ENCODE peak calls at places on chromosome 17, in five cellular contexts. N is heart left ventricle, D is tibial nerve, K is ovary, F is body of pancreas. M is an unnamed sample.

GRCh38 chr17:77772461-77772897 is 186.0 kb upstream of the TNRC6C start:
- DNase-seq in N (peak), D (peak), K (no peak), F (peak), M (peak)

GRCh38 chr17:5033352-5034015 is 1.7 kb downstream of the SLC52A1 start:
- DNase-seq in N (no peak), D (no peak), K (no peak), F (no peak), M (no peak)

GRCh38 chr17:73335591-73336503 is 24.0 kb upstream of the CDC42EP4 start:
- DNase-seq in N (no peak), D (no peak), K (peak), F (no peak), M (no peak)

GRCh38 chr17:40341808-40342574 is 22.5 kb downstream of the GJD3 start:
- DNase-seq in N (peak), D (peak), K (peak), F (peak), M (peak)

GRCh38 chr17:5027921-5028320 is 7.3 kb downstream of the SLC52A1 start:
- DNase-seq in N (no peak), D (no peak), K (no peak), F (no peak), M (no peak)

GRCh38 chr17:43816336-43817320 is 16.3 kb downstream of the MPP3 start:
- DNase-seq in N (no peak), D (no peak), K (no peak), F (no peak), M (no peak)

GRCh38 chr17:8073627-8074485 is 13.7 kb downstream of the ALOX12B start:
- DNase-seq in N (peak), D (no peak), K (peak), F (peak), M (peak)

GRCh38 chr17:6551909-6552768 is 4.2 kb downstream of the PITPNM3 start:
- DNase-seq in N (no peak), D (no peak), K (peak), F (peak), M (no peak)

GRCh38 chr17:80053102-80053501 is 16.7 kb downstream of the CCDC40 start:
- DNase-seq in N (no peak), D (no peak), K (no peak), F (no peak), M (no peak)

GRCh38 chr17:45184144-45184543 is 22.5 kb downstream of the HEXIM2 start:
- DNase-seq in N (no peak), D (no peak), K (no peak), F (no peak), M (no peak)

GRCh38 chr17:37725021-37725585 is 19.8 kb downstream of the HNF1B start:
- DNase-seq in N (no peak), D (no peak), K (no peak), F (no peak), M (no peak)

GRCh38 chr17:72393553-72393952 is 272.7 kb downstream of the SOX9 start:
- DNase-seq in N (no peak), D (no peak), K (no peak), F (no peak), M (no peak)

GRCh38 chr17:35486920-35487727 is 38.6 kb upstream of the SLFN13 start:
- DNase-seq in N (peak), D (peak), K (peak), F (peak), M (peak)

GRCh38 chr17:59154721-59155438 is at the start of gene SKA2:
- DNase-seq in N (peak), D (peak), K (peak), F (peak), M (peak)

GRCh38 chr17:79420318-79421243 is 190.3 kb downstream of the RBFOX3 start:
- DNase-seq in N (no peak), D (no peak), K (no peak), F (no peak), M (no peak)

GRCh38 chr17:63405741-63406261 is 40.3 kb downstream of the CYB561 start:
- DNase-seq in N (no peak), D (peak), K (no peak), F (peak), M (no peak)

GRCh38 chr17:16516594-16517018 is 24.6 kb upstream of the LRRC75A start:
- DNase-seq in N (peak), D (peak), K (peak), F (no peak), M (peak)

GRCh38 chr17:8598913-8599312 is 31.6 kb downstream of the MYH10 start:
- DNase-seq in N (no peak), D (no peak), K (no peak), F (no peak), M (no peak)

GRCh38 chr17:1978396-1978962 is 46.7 kb downstream of the RTN4RL1 start:
- DNase-seq in N (no peak), D (no peak), K (no peak), F (no peak), M (no peak)

GRCh38 chr17:28499684-28500357 is 6.3 kb upstream of the FOXN1 start:
- DNase-seq in N (no peak), D (no peak), K (no peak), F (no peak), M (no peak)

GRCh38 chr17:36463916-36464764 is 22.3 kb upstream of the ZNHIT3 start:
- DNase-seq in N (peak), D (no peak), K (no peak), F (peak), M (no peak)

GRCh38 chr17:67281053-67281452 is 36.1 kb upstream of the HELZ start:
- DNase-seq in N (no peak), D (no peak), K (no peak), F (no peak), M (no peak)

GRCh38 chr17:72591500-72592241 is 470.9 kb downstream of the SOX9 start:
- DNase-seq in N (no peak), D (no peak), K (no peak), F (no peak), M (no peak)

GRCh38 chr17:68450391-68450790 is 6.9 kb downstream of the WIPI1 start:
- DNase-seq in N (no peak), D (no peak), K (no peak), F (no peak), M (no peak)

GRCh38 chr17:28471531-28472342 is 1.7 kb upstream of the SLC13A2 start:
- DNase-seq in N (no peak), D (no peak), K (no peak), F (no peak), M (no peak)

GRCh38 chr17:50062323-50063243 is 6.7 kb downstream of the ITGA3 start:
- DNase-seq in N (peak), D (no peak), K (peak), F (peak), M (peak)

GRCh38 chr17:17358060-17358751 is 55.0 kb downstream of the NT5M start:
- DNase-seq in N (no peak), D (no peak), K (no peak), F (no peak), M (no peak)

GRCh38 chr17:5705081-5705875 is 121.0 kb upstream of the NLRP1 start:
- DNase-seq in N (no peak), D (no peak), K (no peak), F (no peak), M (no peak)

GRCh38 chr17:17837380-17837821 is 615 bp upstream of the SREBF1 start:
- DNase-seq in N (peak), D (peak), K (peak), F (peak), M (peak)

GRCh38 chr17:57672205-57672632 is 72.9 kb downstream of the CCDC182 start:
- DNase-seq in N (no peak), D (no peak), K (no peak), F (no peak), M (peak)

GRCh38 chr17:57672971-57673370 is 72.1 kb downstream of the CCDC182 start:
- DNase-seq in N (no peak), D (no peak), K (no peak), F (no peak), M (peak)

GRCh38 chr17:57670769-57671545 is 74.1 kb downstream of the CCDC182 start:
- DNase-seq in N (no peak), D (no peak), K (peak), F (no peak), M (peak)

GRCh38 chr17:57669671-57670529 is 75.2 kb downstream of the CCDC182 start:
- DNase-seq in N (no peak), D (no peak), K (peak), F (no peak), M (peak)

GRCh38 chr17:57671546-57672204 is 73.4 kb downstream of the CCDC182 start:
- DNase-seq in N (peak), D (peak), K (peak), F (peak), M (peak)
- TF ChIP-seq CTCF in N (peak), D (peak), K (peak), F (peak), M (peak)

DNA sequence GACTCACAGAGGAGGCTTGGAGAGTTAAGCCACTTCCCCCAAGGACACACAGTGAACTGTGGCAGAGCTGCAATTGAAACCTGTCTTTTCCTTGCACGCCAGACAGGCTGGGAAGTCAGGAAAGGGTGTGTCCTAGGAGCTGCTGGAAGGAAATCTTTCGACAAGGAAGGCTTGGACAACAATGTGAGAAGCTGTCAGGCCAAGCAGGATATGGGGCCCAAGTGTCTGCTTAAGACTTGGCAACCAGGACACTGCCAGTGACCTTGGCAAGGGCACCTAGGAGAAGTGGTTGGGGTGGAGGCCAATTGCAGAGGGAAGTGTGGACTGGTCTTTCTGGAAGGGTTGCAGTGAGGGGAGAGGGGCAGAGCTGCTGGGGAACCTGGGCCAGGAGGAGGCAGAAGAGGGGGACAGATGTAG is 2.1 kb upstream of the CAMKK1 start:
- DNase-seq in N (peak), D (no peak), K (no peak), F (peak), M (no peak)
- H3K27ac ChIP-seq in N (peak), D (peak), K (peak), F (peak), M (peak)

GRCh38 chr17:55549140-55549539 is 37.9 kb upstream of the SMIM36 start:
- DNase-seq in N (no peak), D (no peak), K (no peak), F (no peak), M (no peak)
- TF ChIP-seq CTCF in N (no peak), D (peak), K (no peak), F (no peak), M (peak)

GRCh38 chr17:10646393-10646990 is 10.6 kb downstream of the MYH3 start:
- DNase-seq in N (peak), D (peak), K (peak), F (peak), M (peak)

GRCh38 chr17:10651927-10652326 is 5.2 kb downstream of the MYH3 start:
- DNase-seq in N (no peak), D (no peak), K (no peak), F (no peak), M (no peak)

GRCh38 chr17:10649031-10649430 is 8.1 kb downstream of the MYH3 start:
- DNase-seq in N (no peak), D (no peak), K (no peak), F (no peak), M (no peak)

GRCh38 chr17:10652984-10653680 is 4.0 kb downstream of the MYH3 start:
- DNase-seq in N (no peak), D (no peak), K (no peak), F (peak), M (no peak)

DNA sequence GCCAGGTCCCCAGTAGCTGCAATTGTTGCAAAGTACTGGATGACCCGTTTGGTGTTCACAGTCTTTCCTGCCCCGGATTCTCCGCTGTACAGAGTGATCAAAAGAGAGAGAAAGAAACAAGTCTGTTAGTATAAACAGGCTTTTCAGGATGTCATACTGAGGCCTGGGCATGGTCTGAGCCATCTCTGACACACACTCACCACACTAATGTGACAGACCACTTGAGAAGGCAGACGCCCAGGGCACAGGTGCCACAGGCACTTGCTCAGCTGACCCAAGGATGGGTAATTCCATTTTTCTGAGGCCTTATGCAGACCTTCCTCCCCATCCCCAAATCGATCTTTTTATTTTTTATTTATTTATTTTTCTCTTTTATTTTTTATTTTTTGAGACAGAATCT is 7.5 kb downstream of the MYH3 start:
- DNase-seq in N (no peak), D (no peak), K (no peak), F (no peak), M (no peak)
- H3K27ac ChIP-seq in N (no peak), D (no peak), K (no peak), F (no peak), M (no peak)